ENCODE peak calls at places on chromosomes 5 and 9, in six cellular contexts. B is K562, J is upper lobe of left lung, T is HepG2, W is Panc1, K is HCT116. A is an unnamed sample.

GRCh38 chr9:77495834-77496671 is 152.1 kb downstream of the GNA14 start:
- ATAC-seq in B (no peak), J (no peak), T (peak; percentile 59), W (no peak), K (no peak), A (peak; percentile 60)

GRCh38 chr5:126469925-126470324 is 46.7 kb downstream of the GRAMD2B start:
- ATAC-seq in B (peak; percentile 43), J (no peak), T (peak; percentile 55), W (no peak), K (no peak), A (no peak)

GRCh38 chr5:58774979-58775378 is 192.1 kb downstream of the RAB3C start:
- ATAC-seq in B (no peak), J (no peak), T (no peak), W (no peak), K (no peak), A (no peak)

GRCh38 chr5:37683072-37683471 is 156.8 kb downstream of the GDNF start:
- ATAC-seq in B (no peak), J (no peak), T (no peak), W (no peak), K (no peak), A (no peak)

GRCh38 chr5:43245724-43246385 is 53.8 kb downstream of the NIM1K start:
- ATAC-seq in B (no peak), J (no peak), T (no peak), W (no peak), K (no peak), A (no peak)

GRCh38 chr5:178537467-178538381 is 52.5 kb downstream of the COL23A1 start:
- ATAC-seq in B (no peak), J (peak; percentile 5), T (no peak), W (no peak), K (no peak), A (no peak)

GRCh38 chr5:150561192-150561512 is 53.2 kb downstream of the NDST1 start:
- ATAC-seq in B (no peak), J (no peak), T (no peak), W (no peak), K (no peak), A (no peak)

GRCh38 chr9:118362596-118362995 is 658.4 kb downstream of the TLR4 start:
- ATAC-seq in B (no peak), J (no peak), T (no peak), W (no peak), K (no peak), A (no peak)

GRCh38 chr9:89372979-89373378 is 54.7 kb downstream of the SECISBP2 start:
- ATAC-seq in B (no peak), J (no peak), T (peak; percentile 3), W (peak; percentile 7), K (peak; percentile 5), A (no peak)

GRCh38 chr9:121769939-121770338 is 118.5 kb downstream of the DAB2IP start:
- ATAC-seq in B (no peak), J (no peak), T (no peak), W (no peak), K (no peak), A (no peak)

GRCh38 chr5:16464664-16465543 is 696 bp downstream of the ZNF622 start:
- ATAC-seq in B (peak; percentile 10), J (peak; percentile 5), T (peak; percentile 12), W (peak; percentile 7), K (peak; percentile 17), A (peak; percentile 10)

GRCh38 chr5:89729623-89730390 is 679.7 kb downstream of the CETN3 start:
- ATAC-seq in B (peak; percentile 44), J (no peak), T (no peak), W (no peak), K (peak; percentile 76), A (no peak)

DNA sequence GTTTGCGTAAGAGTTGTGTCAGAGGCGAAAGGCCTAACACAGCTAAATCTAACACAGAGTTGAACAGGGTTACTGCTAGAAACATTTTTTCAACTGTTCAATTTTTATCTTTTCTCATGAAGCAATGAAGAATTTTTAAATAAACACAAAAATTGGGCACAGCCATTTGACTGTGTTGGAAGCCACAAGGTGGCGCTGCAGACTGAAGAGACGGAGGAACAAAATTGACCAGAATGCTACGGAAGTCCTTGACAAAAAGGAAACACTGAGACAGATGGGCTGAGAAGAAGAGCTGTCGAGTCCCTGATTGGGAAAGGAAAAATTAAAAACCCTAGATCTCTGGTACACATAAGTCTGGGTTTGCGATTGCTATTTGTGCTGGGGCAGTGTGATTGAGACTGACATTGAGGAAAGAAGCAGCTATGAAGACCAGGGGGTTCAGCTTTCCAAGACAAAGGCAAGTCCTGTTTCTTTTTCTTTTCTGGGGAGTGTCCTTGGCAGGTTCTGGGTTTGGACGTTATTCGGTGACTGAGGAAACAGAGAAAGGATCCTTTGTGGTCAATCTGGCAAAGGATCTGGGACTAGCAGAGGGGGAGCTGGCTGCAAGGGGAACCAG is at the start of gene PCDHB9:
- ATAC-seq in B (peak; percentile 61), J (no peak), T (peak; percentile 56), W (peak; percentile 92), K (no peak), A (no peak)
- TF ChIP-seq POLR2AphosphoS5 in B (no peak), J (no peak), T (no peak), W (no peak), K (no peak), A (no peak)

DNA sequence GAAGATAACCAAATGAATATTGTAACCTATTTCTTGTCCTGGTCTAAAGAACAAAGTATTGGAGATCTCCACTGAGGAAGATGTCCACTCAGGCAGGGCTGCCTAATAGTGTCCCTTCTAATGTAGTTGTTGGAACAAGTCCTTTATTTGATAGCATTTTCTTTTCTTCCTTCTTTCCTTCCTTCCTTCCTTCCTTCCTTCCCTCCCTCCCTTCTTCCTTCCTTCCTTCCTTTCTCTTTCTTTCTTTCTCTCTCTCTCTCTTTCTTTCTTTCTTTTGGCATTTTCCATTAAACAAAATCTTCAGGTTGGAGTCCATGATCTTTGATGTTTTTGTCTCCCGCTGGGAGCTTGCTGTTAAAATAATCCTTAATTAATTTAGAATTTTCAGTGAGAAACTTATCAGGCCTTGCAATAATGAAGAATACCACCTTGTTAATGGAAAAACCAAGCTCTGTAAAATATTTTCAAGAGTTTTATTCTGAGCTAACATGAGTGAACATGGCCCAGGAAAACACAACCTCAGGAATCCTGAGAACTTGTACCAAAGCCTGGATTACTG is 43.5 kb upstream of the TENT2 start:
- ATAC-seq in B (no peak), J (no peak), T (no peak), W (no peak), K (no peak), A (no peak)
- TF ChIP-seq POLR2AphosphoS5 in B (no peak), J (no peak), T (no peak), W (no peak), K (no peak), A (no peak)

GRCh38 chr5:135832941-135833340 is 1.5 kb upstream of the SLC25A48 start:
- ATAC-seq in B (no peak), J (no peak), T (no peak), W (no peak), K (no peak), A (no peak)
- TF ChIP-seq POLR2AphosphoS5 in B (no peak), J (no peak), T (no peak), W (no peak), K (no peak), A (no peak)

DNA sequence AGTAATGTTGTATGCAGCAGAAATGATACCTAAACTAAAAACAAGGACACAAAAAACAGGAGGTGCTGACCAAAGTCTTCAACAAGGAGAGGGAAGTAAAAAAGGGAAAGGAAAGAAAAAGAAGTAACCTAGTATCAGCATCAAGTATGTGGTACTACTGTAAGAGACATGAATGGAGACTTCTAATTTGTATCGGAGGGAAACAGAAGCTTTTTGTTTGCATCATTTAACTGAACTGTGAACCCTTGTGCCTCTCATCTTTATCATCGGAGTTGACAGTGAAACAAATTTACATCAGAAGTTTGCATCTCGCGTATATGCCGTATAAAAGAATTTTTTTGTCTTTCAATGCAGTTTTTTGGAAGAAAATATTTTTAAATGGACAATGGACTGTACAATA is 6.3 kb downstream of the SRP19 start:
- ATAC-seq in B (no peak), J (no peak), T (no peak), W (no peak), K (no peak), A (no peak)
- TF ChIP-seq POLR2AphosphoS5 in B (no peak), J (no peak), T (no peak), W (no peak), K (no peak), A (no peak)

DNA sequence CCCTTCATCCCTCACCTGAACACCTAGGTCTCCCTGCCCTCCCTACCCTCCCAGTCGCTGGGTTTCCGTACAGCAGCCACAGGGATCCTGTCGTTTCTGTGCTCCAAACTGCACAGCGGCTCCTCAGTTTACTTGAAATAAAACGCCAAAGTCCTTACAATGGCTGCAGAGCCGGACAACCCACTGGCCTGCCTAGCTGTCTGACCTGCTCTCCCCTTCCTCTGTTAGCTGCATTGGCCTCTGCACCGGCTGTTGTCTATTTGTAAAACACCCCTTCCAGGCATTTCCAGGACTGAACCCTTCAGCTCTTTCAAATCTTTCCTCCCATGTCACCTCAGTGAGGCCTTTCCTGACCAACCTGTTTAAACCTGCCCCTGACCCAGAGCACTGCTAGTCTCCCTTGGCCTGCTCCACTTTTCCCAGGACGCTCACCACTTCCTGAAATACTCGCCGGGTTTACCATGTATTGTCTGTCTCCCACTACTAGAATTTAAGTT is 9.1 kb upstream of the MGAT1 start:
- ATAC-seq in B (no peak), J (no peak), T (no peak), W (no peak), K (no peak), A (no peak)
- TF ChIP-seq POLR2AphosphoS5 in B (no peak), J (no peak), T (no peak), W (no peak), K (no peak), A (no peak)

A was measured in gastroesophageal sphincter.